ENCODE peak calls at places on chromosome 20, in ten cellular contexts. J, F, B, K, C, Z, N, Y, W and O are unnamed samples.

GRCh38 chr20:57648878-57649616 is 28.8 kb upstream of the ZBP1 start:
- DNase-seq in Z (no peak), Y (no peak), N (no peak), C (no peak), B (no peak), F (no peak), W (no peak), J (no peak), K (no peak), O (no peak)

GRCh38 chr20:40464731-40465208 is 224.3 kb downstream of the MAFB start:
- DNase-seq in W (no peak), F (no peak), Z (no peak), Y (no peak), K (no peak), J (no peak), C (no peak), N (no peak), B (no peak), O (no peak)

GRCh38 chr20:7770578-7770977 is 169.7 kb downstream of the HAO1 start:
- DNase-seq in F (no peak), N (no peak), K (peak; percentile 29), C (no peak), J (no peak), W (no peak), B (no peak), Y (peak; percentile 42), Z (no peak), O (no peak)

GRCh38 chr20:9392892-9393857 is 121.2 kb upstream of the LAMP5 start:
- DNase-seq in Y (peak; percentile 70), J (peak; percentile 62), W (peak; percentile 51), B (peak; percentile 34), Z (peak; percentile 17), N (peak; percentile 62), F (no peak), K (peak; percentile 62), C (peak; percentile 73), O (peak; percentile 43)

GRCh38 chr20:52748235-52748950 is 223.8 kb upstream of the TSHZ2 start:
- DNase-seq in F (no peak), N (no peak), K (no peak), W (no peak), Y (no peak), B (no peak), J (no peak), Z (no peak), C (no peak), O (no peak)

GRCh38 chr20:56433880-56434255 is 21.8 kb downstream of the CASS4 start:
- DNase-seq in W (no peak), B (no peak), C (peak; percentile 94), K (no peak), N (no peak), F (peak; percentile 81), Z (no peak), Y (peak; percentile 28), J (no peak), O (peak; percentile 56)

GRCh38 chr20:50292324-50293243 is 102.0 kb downstream of the CEBPB start:
- DNase-seq in C (peak; percentile 99), Y (peak; percentile 39), B (peak; percentile 87), W (peak; percentile 93), N (peak; percentile 93), Z (no peak), F (peak; percentile 93), K (peak; percentile 92), J (peak; percentile 97), O (peak; percentile 97)

GRCh38 chr20:9075264-9076095 is 6.6 kb downstream of the PLCB4 start:
- DNase-seq in K (no peak), N (no peak), F (no peak), B (no peak), Z (no peak), C (no peak), W (no peak), J (no peak), Y (no peak), O (no peak)

GRCh38 chr20:61387204-61387958 is 135.3 kb downstream of the CDH4 start:
- DNase-seq in Y (peak; percentile 87), W (no peak), Z (no peak), C (peak; percentile 41), N (peak; percentile 77), J (peak; percentile 12), F (no peak), B (peak; percentile 40), K (no peak), O (peak; percentile 15)

GRCh38 chr20:33576432-33576883 is 85.7 kb upstream of the C20orf144 start:
- DNase-seq in K (no peak), Z (no peak), B (no peak), J (peak; percentile 12), N (no peak), Y (peak; percentile 18), F (no peak), C (peak; percentile 5), W (no peak), O (no peak)
- TF ChIP-seq CTCF in K (no peak), Z (no peak), B (no peak), J (no peak), N (no peak), Y (peak; percentile 39), F (peak; percentile 6), C (no peak), W (no peak), O (no peak)

GRCh38 chr20:35444226-35444625 is 6.2 kb upstream of the GDF5 start:
- DNase-seq in F (no peak), C (no peak), B (no peak), W (no peak), N (no peak), Z (no peak), Y (no peak), K (no peak), J (no peak), O (no peak)

GRCh38 chr20:35447082-35447789 is 8.2 kb upstream of the CEP250 start:
- DNase-seq in Z (peak; percentile 97), W (peak; percentile 90), C (peak; percentile 73), K (peak; percentile 86), N (peak; percentile 99), F (no peak), Y (peak; percentile 80), B (peak; percentile 85), J (peak; percentile 86), O (no peak)

GRCh38 chr20:35437599-35437998 is 429 bp downstream of the GDF5 start:
- DNase-seq in Z (no peak), K (no peak), F (no peak), Y (no peak), N (no peak), J (no peak), W (no peak), B (no peak), C (no peak), O (no peak)

GRCh38 chr20:35446356-35447078 is 8.5 kb upstream of the GDF5 start:
- DNase-seq in B (no peak), Y (no peak), W (no peak), K (no peak), F (no peak), C (no peak), Z (no peak), J (no peak), N (no peak), O (no peak)

GRCh38 chr20:35443003-35443402 is 5.0 kb upstream of the GDF5 start:
- DNase-seq in N (no peak), B (no peak), Y (peak; percentile 24), W (no peak), K (no peak), F (no peak), J (no peak), C (peak; percentile 83), Z (no peak), O (no peak)
- TF ChIP-seq CTCF in N (no peak), B (no peak), Y (no peak), W (no peak), K (no peak), F (no peak), J (no peak), C (no peak), Z (no peak), O (no peak)

DNA sequence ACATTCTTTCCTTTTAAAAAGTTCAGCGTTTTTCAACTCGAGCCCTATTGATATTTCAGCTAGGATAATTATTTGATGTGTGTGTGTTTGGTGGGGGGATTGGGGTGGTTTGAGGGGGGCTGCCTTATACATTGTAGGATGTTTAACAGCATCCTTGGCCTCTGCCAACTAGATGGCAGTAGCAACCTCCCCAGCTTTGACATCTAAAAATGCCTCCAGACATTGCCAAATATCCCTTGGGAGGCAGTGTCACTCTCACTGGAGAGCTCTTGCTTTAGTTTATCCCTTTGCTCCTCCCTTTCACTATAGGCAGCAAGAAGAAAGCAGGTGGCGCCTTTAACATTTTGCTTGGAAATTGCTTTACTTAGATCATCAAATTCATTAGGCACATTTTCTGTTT is 14.6 kb upstream of the TP53TG5 start:
- DNase-seq in C (no peak), W (no peak), N (no peak), B (no peak), Z (no peak), J (no peak), Y (no peak), F (no peak), K (no peak), O (no peak)
- TF ChIP-seq CTCF in C (no peak), W (no peak), N (no peak), B (no peak), Z (no peak), J (peak; percentile 21), Y (peak; percentile 26), F (no peak), K (no peak), O (no peak)

DNA sequence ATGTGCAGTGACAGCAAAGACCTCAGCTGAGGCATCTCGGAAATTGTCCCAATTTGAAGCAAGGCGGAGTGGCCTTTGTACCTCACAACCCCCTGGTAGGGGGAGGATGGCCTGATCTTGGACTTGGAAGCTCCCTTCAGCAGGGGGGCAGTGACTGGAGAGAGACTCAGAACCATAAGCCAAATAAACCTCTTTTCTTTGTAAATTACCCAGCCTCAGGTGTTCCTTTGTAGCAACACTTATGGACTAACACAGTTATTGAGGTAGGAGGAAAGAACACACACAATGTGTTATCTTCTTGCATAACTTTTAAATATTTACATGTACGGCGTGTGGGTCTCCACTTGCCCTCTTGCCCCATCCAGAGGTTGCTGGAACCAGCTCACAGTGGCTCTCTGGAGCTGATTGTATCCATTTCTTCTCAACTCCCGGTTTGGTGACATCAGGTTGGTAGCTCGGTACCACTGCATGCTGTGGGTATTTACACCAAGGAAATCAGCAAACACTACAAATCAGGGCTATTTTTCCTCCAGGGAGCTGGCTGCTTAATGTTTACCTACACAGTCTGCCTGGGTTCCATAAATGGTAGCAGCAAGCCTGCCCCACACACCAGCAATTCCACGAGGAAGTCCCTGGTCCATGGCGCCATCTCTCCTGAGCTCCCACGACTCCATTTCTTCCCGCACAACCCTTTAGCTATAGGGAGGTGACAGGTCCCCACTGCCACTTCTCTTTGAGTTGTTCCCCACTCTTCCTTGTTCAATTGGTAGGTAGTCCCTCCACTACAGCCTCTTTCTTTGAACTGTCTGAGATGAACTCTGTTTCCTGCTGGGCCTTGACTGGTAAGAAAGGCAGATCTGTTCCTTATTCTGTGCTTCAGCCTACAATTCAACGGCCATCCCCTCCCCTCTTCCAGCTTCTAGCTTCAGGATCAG is 54.3 kb upstream of the TASP1 start:
- DNase-seq in Y (no peak), J (no peak), C (no peak), B (no peak), N (no peak), F (no peak), K (no peak), W (no peak), Z (no peak), O (no peak)
- TF ChIP-seq CTCF in Y (no peak), J (no peak), C (no peak), B (no peak), N (no peak), F (no peak), K (no peak), W (no peak), Z (no peak), O (no peak)